ENCODE peak calls at places on chromosomes 2 and 18, in five cellular contexts. P, U, Y, Q and N are unnamed samples.

GRCh38 chr2:157150747-157151146 is 106.8 kb upstream of the GALNT5 start:
- DNase-seq in P (no peak), U (no peak), Y (no peak), Q (no peak), N (no peak)

GRCh38 chr2:39860538-39860937 is 81.5 kb upstream of the THUMPD2 start:
- DNase-seq in P (no peak), U (no peak), Y (no peak), Q (no peak), N (no peak)

GRCh38 chr18:60826346-60826745 is 453.8 kb upstream of the MC4R start:
- DNase-seq in P (no peak), U (no peak), Y (no peak), Q (no peak), N (no peak)

GRCh38 chr18:54947115-54947514 is 12.1 kb downstream of the CCDC68 start:
- DNase-seq in P (no peak), U (no peak), Y (no peak), Q (no peak), N (no peak)

GRCh38 chr2:29526587-29527586 is 394.5 kb downstream of the ALK start:
- DNase-seq in P (no peak), U (no peak), Y (no peak), Q (no peak), N (no peak)

GRCh38 chr2:207734264-207734635 is 22.8 kb downstream of the CCNYL1 start:
- DNase-seq in P (no peak), U (no peak), Y (no peak), Q (no peak), N (no peak)

GRCh38 chr2:7905756-7906155 is 776.1 kb upstream of the ID2 start:
- DNase-seq in P (no peak), U (no peak), Y (no peak), Q (no peak), N (no peak)

GRCh38 chr2:152200562-152201465 is 25.3 kb upstream of the STAM2 start:
- DNase-seq in P (peak; percentile 78), U (no peak), Y (peak; percentile 89), Q (peak; percentile 77), N (peak; percentile 83)

GRCh38 chr2:40797115-40797514 is 345.2 kb upstream of the SLC8A1 start:
- DNase-seq in P (no peak), U (no peak), Y (no peak), Q (no peak), N (no peak)

GRCh38 chr18:6236258-6236657 is 178.5 kb downstream of the L3MBTL4 start:
- DNase-seq in P (no peak), U (no peak), Y (no peak), Q (no peak), N (no peak)

GRCh38 chr2:45199973-45200372 is 190.7 kb upstream of the SIX2 start:
- DNase-seq in P (no peak), U (no peak), Y (no peak), Q (no peak), N (no peak)

GRCh38 chr2:200423552-200423951 is 86.3 kb downstream of the KCTD18 start:
- DNase-seq in P (no peak), U (no peak), Y (no peak), Q (no peak), N (no peak)

GRCh38 chr2:98474979-98475632 is 30.4 kb downstream of the INPP4A start:
- DNase-seq in P (no peak), U (no peak), Y (no peak), Q (no peak), N (no peak)

GRCh38 chr2:68796306-68796905 is 61.8 kb downstream of the ARHGAP25 start:
- DNase-seq in P (no peak), U (no peak), Y (no peak), Q (no peak), N (no peak)

GRCh38 chr18:56431551-56431950 is 206.8 kb downstream of the TXNL1 start:
- DNase-seq in P (no peak), U (no peak), Y (no peak), Q (no peak), N (no peak)

GRCh38 chr2:85999131-85999831 is 106.4 kb downstream of the POLR1A start:
- DNase-seq in P (no peak), U (peak; percentile 7), Y (no peak), Q (no peak), N (no peak)

GRCh38 chr2:121790276-121790956 is 35.0 kb downstream of the TSN start:
- DNase-seq in P (peak; percentile 34), U (no peak), Y (peak; percentile 70), Q (no peak), N (peak; percentile 66)

GRCh38 chr2:23503097-23503496 is 118.1 kb downstream of the KLHL29 start:
- DNase-seq in P (no peak), U (no peak), Y (no peak), Q (no peak), N (no peak)

GRCh38 chr18:58635891-58636290 is 7.0 kb upstream of the ALPK2 start:
- DNase-seq in P (peak; percentile 39), U (no peak), Y (no peak), Q (no peak), N (no peak)

GRCh38 chr2:238549866-238550265 is 123.1 kb downstream of the ASB1 start:
- DNase-seq in P (no peak), U (no peak), Y (no peak), Q (no peak), N (no peak)

GRCh38 chr2:97658691-97659157 is 5.1 kb downstream of the ACTR1B start:
- DNase-seq in P (no peak), U (no peak), Y (no peak), Q (no peak), N (no peak)

GRCh38 chr2:171553858-171554257 is 31.6 kb downstream of the CYBRD1 start:
- DNase-seq in P (peak; percentile 83), U (no peak), Y (peak; percentile 46), Q (peak; percentile 33), N (no peak)

GRCh38 chr2:223797073-223797472 is 40.3 kb downstream of the AP1S3 start:
- DNase-seq in P (no peak), U (no peak), Y (no peak), Q (no peak), N (no peak)

GRCh38 chr2:74740395-74741075 is 86.5 kb downstream of the SEMA4F start:
- DNase-seq in P (peak; percentile 85), U (no peak), Y (peak; percentile 64), Q (peak; percentile 65), N (peak; percentile 94)

GRCh38 chr2:239735131-239735828 is 289.9 kb downstream of the NDUFA10 start:
- DNase-seq in P (no peak), U (no peak), Y (peak; percentile 92), Q (no peak), N (no peak)

GRCh38 chr2:118881490-118882129 is 34.2 kb upstream of the EN1 start:
- DNase-seq in P (no peak), U (peak; percentile 26), Y (peak; percentile 95), Q (peak; percentile 59), N (no peak)

GRCh38 chr18:5294113-5294617 is 1.4 kb downstream of the ZBTB14 start:
- DNase-seq in P (no peak), U (peak; percentile 42), Y (no peak), Q (peak; percentile 49), N (no peak)

GRCh38 chr2:205198130-205198505 is 484.2 kb upstream of the NRP2 start:
- DNase-seq in P (peak; percentile 52), U (no peak), Y (no peak), Q (no peak), N (peak; percentile 59)

GRCh38 chr2:150459281-150459680 is 28.2 kb downstream of the RND3 start:
- DNase-seq in P (no peak), U (no peak), Y (no peak), Q (no peak), N (peak; percentile 37)

GRCh38 chr18:5414546-5414945 is 119.0 kb upstream of the ZBTB14 start:
- DNase-seq in P (no peak), U (no peak), Y (peak; percentile 68), Q (no peak), N (no peak)